ENCODE peak calls at places on chromosomes 11 and 22, in four cellular contexts. I is prostate gland, P is stomach, D is Panc1. O is an unnamed sample.
A peak's percentile ranks its signal among the peaks of the same experiment; 100 is the strongest.

GRCh38 chr22:46951326-46951725 is 188.9 kb downstream of the TBC1D22A start:
- DNase-seq in I (no peak), D (no peak), P (peak; percentile 18), O (no peak)

GRCh38 chr22:46001426-46002106 is 24.6 kb upstream of the WNT7B start:
- DNase-seq in D (no peak), P (no peak), I (no peak), O (peak; percentile 65)

GRCh38 chr22:20029550-20030225 is 8.8 kb downstream of the TANGO2 start:
- DNase-seq in P (no peak), I (no peak), D (no peak), O (no peak)

GRCh38 chr11:14969922-14970323 is 2.2 kb downstream of the CALCA start:
- DNase-seq in I (no peak), P (peak; percentile 37), D (no peak), O (no peak)

GRCh38 chr11:15910761-15911160 is 445.6 kb downstream of the SOX6 start:
- DNase-seq in P (no peak), I (no peak), D (no peak), O (peak; percentile 16)

GRCh38 chr22:17808688-17809403 is 34.6 kb upstream of the BID start:
- DNase-seq in D (no peak), I (no peak), P (no peak), O (no peak)

GRCh38 chr22:31969789-31970489 is 25.6 kb downstream of the YWHAH start:
- DNase-seq in D (no peak), I (peak; percentile 78), P (peak; percentile 80), O (no peak)

GRCh38 chr22:19941365-19942070 is at the start of the genes COMT and TXNRD2:
- DNase-seq in P (peak; percentile 81), I (peak; percentile 54), D (no peak), O (peak; percentile 80)

GRCh38 chr11:88178211-88178610 is 3.0 kb upstream of the RAB38 start:
- DNase-seq in I (no peak), D (no peak), P (no peak), O (no peak)

GRCh38 chr11:122746050-122746478 is 90.5 kb downstream of the UBASH3B start:
- DNase-seq in D (no peak), P (no peak), I (no peak), O (no peak)

GRCh38 chr11:114562166-114562916 is 2.7 kb upstream of the NXPE1 start:
- DNase-seq in I (no peak), D (no peak), P (no peak), O (no peak)

GRCh38 chr11:18329196-18329870 is 7.0 kb downstream of the GTF2H1 start:
- DNase-seq in D (no peak), P (no peak), I (no peak), O (no peak)

GRCh38 chr22:49505337-49506009 is 322.2 kb downstream of the BRD1 start:
- DNase-seq in I (no peak), P (no peak), D (no peak), O (no peak)

GRCh38 chr11:68358416-68358815 is 46.0 kb downstream of the LRP5 start:
- DNase-seq in P (no peak), I (no peak), D (no peak), O (no peak)

GRCh38 chr22:20384865-20385264 is 9.1 kb upstream of the ZNF74 start:
- DNase-seq in D (no peak), P (no peak), I (no peak), O (no peak)

GRCh38 chr11:103596323-103596722 is 440.1 kb upstream of the DDI1 start:
- DNase-seq in P (no peak), I (no peak), D (no peak), O (no peak)

GRCh38 chr11:71498091-71498490 is 29.0 kb upstream of the KRTAP5-7 start:
- DNase-seq in P (peak; percentile 23), D (no peak), I (no peak), O (no peak)

GRCh38 chr11:121552160-121552559 is 99.4 kb upstream of the SORL1-AS1 start:
- DNase-seq in P (no peak), D (no peak), I (no peak), O (no peak)

GRCh38 chr11:130781906-130782305 is 134.4 kb downstream of the SNX19 start:
- DNase-seq in I (no peak), P (no peak), D (no peak), O (no peak)

GRCh38 chr22:24146791-24147353 is 34.4 kb upstream of the SUSD2 start:
- DNase-seq in P (no peak), D (no peak), I (no peak), O (no peak)

GRCh38 chr11:26944866-26945664 is 48.8 kb upstream of the FIBIN start:
- DNase-seq in I (no peak), P (no peak), D (no peak), O (no peak)
- H3K4me1 ChIP-seq in I (no peaks in the 10 kb centered on the region), P (peaks cover 4% of the 10 kb centered on the region), D (no peaks in the 10 kb centered on the region), O (peaks cover 13% of the 10 kb centered on the region)

DNA sequence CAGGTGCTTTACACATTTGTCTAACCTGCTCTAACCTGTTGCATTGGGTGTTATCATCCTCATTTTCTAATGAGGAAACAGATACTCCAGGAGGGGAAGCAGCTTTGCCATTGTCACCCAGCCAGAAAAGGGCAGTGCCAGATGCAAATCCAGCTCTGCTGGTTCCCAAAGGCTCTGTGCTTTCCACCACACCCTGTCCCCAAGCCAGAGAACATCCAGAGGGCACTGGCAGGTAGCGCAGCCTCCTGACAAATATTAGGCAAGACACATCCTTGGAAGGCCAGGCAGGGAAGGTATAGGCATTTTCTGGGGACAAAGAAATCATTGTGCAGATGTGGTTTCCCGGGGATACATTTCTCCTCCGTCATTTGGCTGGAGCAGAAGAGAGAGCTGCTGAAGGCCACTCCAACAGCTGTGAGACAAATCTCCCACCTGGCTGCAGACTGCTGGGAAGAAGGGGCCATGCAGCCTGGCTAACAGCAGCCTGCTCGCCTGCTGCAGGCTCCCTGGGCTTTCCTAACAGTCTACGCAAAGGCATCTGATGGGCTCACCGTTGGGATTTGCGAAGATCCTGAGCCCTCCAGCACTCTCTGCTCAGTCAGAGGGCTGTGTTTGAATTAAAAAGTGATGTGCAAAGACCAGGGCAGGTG is 93.9 kb upstream of the PITPNB start:
- DNase-seq in P (no peak), D (no peak), I (peak; percentile 56), O (no peak)
- H3K4me3 ChIP-seq in P (no peak overlapping the region), D (no peak overlapping the region), I (no peak overlapping the region), O (no peak overlapping the region)

GRCh38 chr11:64763804-64764611 is 4.2 kb upstream of the PYGM start:
- DNase-seq in I (no peak), P (peak; percentile 25), D (no peak), O (no peak)

GRCh38 chr11:64765841-64766682 is 6.3 kb upstream of the PYGM start:
- DNase-seq in D (no peak), P (no peak), I (no peak), O (no peak)

GRCh38 chr11:64764753-64765152 is 5.0 kb upstream of the PYGM start:
- DNase-seq in P (no peak), I (no peak), D (no peak), O (no peak)

GRCh38 chr11:64766881-64767280 is 7.1 kb upstream of the PYGM start:
- DNase-seq in P (no peak), I (no peak), D (no peak), O (no peak)

DNA sequence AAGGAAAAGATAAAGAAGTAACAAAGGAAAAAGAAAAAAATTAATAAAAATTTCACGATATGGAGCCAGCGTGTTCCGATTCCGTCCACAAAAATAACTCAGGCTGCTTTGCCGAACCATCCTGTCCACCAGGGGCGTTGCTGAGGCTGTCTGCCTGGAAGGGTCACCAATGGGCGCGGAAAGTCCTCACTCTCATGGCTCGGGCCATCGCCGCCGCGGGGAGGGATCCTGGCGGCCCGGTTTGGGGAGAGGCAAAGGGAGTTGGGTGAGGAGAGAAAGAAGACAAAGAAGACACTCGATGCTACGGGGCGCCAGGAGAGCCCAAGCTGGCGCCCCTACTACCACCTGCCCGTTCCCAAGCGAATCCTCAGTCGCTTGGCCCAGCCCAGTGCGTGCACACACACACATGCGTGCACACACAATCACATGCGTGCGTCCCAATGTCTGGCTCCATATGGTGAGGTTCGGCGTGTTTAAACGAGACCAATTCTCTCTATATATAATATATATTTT is 5.6 kb upstream of the PYGM start:
- DNase-seq in I (no peak), P (no peak), D (no peak), O (no peak)
- TF ChIP-seq POLR2AphosphoS5 in I (no peak), P (no peak), D (peak; percentile 33), O (no peak)

GRCh38 chr11:64823568-64824119 is 13.3 kb upstream of the MEN1 start:
- DNase-seq in I (no peak), D (no peak), P (no peak), O (no peak)
- H3K4me1 ChIP-seq in I (no peaks in the 10 kb centered on the region), D (no peaks in the 10 kb centered on the region), P (no peaks in the 10 kb centered on the region), O (no peaks in the 10 kb centered on the region)

DNA sequence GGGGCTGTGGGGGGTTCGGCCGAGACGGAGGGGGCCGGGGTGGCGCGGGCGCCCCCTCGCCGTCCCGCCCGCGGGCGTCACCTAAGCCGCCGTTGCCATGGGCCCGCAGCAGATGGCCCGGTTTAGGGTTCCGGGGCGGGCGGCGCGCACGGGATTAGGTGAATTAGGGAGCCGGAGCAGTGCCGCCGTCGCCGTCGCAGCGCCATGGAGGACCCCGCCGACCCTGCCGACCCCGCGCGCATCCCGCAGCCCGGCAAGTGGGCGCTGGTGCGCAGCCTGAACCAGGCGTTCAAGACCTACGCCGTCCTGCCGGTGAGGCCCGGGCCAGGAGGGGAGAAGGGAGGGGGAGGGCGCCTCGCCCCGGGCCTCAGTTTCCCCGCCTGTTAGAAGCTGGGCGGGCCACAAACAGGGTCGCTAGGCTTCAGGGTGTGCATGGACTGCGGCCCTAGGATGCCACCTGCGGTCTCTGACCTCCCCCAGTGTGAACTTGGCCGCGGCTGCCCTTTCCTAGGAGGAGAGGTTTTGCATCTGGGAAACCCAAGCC is 10.1 kb downstream of the MYO7A start:
- DNase-seq in I (no peak), D (no peak), P (no peak), O (no peak)
- H3K4me3 ChIP-seq in I (no peak overlapping the region), D (no peak overlapping the region), P (no peak overlapping the region), O (no peak overlapping the region)

GRCh38 chr22:42939451-42939881 is 75.5 kb downstream of the PACSIN2 start:
- DNase-seq in D (no peak), I (no peak), P (no peak), O (no peak)

GRCh38 chr22:42938449-42938848 is 76.5 kb downstream of the PACSIN2 start:
- DNase-seq in D (no peak), P (no peak), I (no peak), O (no peak)

GRCh38 chr22:42939941-42940653 is 74.9 kb downstream of the PACSIN2 start:
- DNase-seq in I (peak; percentile 80), D (peak; percentile 78), P (peak; percentile 69), O (no peak)

GRCh38 chr22:42938976-42939375 is 76.0 kb downstream of the PACSIN2 start:
- DNase-seq in D (no peak), P (no peak), I (peak; percentile 76), O (no peak)

DNA sequence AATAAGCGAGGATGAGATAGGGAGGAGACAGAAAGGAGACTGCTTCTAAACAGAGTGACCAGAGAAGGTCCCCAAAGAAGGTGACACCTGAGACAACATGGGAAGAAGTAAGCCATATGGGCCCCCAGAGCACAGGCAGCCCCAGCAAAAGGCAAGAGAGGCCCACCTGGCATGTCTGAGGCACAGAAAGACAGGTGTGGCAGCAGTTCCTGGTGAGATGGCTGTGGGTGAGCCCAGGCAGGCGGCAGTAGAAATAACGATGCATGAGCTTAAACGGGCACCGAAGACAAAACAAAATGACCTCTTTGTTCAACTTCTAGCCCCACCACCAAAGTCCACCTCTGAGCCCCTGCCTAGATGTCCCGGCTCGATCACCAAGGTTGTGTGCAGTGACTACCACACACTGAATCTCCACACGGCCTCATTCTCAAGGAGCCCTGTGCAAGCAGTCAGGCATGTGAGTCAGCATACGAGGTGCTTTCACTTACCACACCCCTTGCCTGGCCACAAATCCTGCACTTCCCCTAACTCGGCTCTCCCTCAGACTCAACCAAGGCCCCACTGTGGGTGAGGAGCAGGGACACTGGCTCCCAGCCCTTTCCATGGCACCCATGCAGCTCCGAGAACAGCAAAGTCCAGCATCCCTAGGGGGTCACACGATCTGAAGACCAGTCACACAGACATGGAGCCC is 77.6 kb downstream of the PACSIN2 start:
- DNase-seq in P (peak; percentile 74), D (no peak), I (no peak), O (no peak)
- TF ChIP-seq POLR2AphosphoS5 in P (peak; percentile 71), D (no peak), I (peak; percentile 38), O (peak; percentile 28)

O was measured in suprapubic skin.